ENCODE peak calls at places on chromosome 1, in ten cellular contexts. B, N, E, S, M, C, T, F, L and Y are unnamed samples.

GRCh38 chr1:54095543-54096286 is 42.3 kb downstream of the TCEANC2 start:
- DNase-seq in T (no peak), F (no peak), E (peak; percentile 46), L (no peak), N (no peak), C (no peak), S (no peak), M (no peak), B (no peak), Y (no peak)

GRCh38 chr1:160664573-160665051 is 17.8 kb upstream of the SLAMF1 start:
- DNase-seq in F (no peak), B (no peak), T (no peak), N (no peak), L (no peak), E (no peak), M (no peak), S (no peak), C (no peak), Y (no peak)

GRCh38 chr1:194705123-194705522 is 1518.7 kb upstream of the B3GALT2 start:
- DNase-seq in B (no peak), F (no peak), E (no peak), N (no peak), C (no peak), M (no peak), T (no peak), L (no peak), S (no peak), Y (no peak)

GRCh38 chr1:173870252-173871075 is 2.3 kb downstream of the ZBTB37 start:
- DNase-seq in N (peak; percentile 73), L (no peak), S (no peak), E (peak; percentile 19), B (no peak), C (no peak), M (no peak), F (no peak), T (no peak), Y (no peak)

GRCh38 chr1:192809286-192810252 is 730 bp downstream of the RGS2 start:
- DNase-seq in C (peak; percentile 26), N (no peak), T (peak; percentile 38), B (peak; percentile 45), F (peak; percentile 52), L (peak; percentile 69), S (no peak), E (peak; percentile 18), M (peak; percentile 44), Y (no peak)

GRCh38 chr1:41305576-41306365 is 55.5 kb upstream of the FOXO6 start:
- DNase-seq in E (no peak), S (no peak), C (no peak), M (no peak), N (no peak), T (no peak), B (no peak), F (no peak), L (no peak), Y (no peak)

GRCh38 chr1:54926955-54927354 is 40.0 kb upstream of the DHCR24 start:
- DNase-seq in E (no peak), B (no peak), L (no peak), N (no peak), S (no peak), T (no peak), F (no peak), M (no peak), C (no peak), Y (no peak)

GRCh38 chr1:53550201-53550741 is 91.1 kb downstream of the DMRTB1 start:
- DNase-seq in M (peak; percentile 28), F (peak; percentile 6), S (no peak), C (no peak), T (no peak), L (no peak), E (no peak), N (no peak), B (no peak), Y (peak; percentile 17)

GRCh38 chr1:39196244-39197215 is 8.0 kb upstream of the MACF1 start:
- DNase-seq in C (peak; percentile 21), N (peak; percentile 77), F (no peak), E (peak; percentile 76), L (peak; percentile 66), T (peak; percentile 42), M (no peak), B (no peak), S (no peak), Y (no peak)

GRCh38 chr1:160219062-160219929 is 14.1 kb downstream of the PEA15 start:
- DNase-seq in M (peak; percentile 53), T (no peak), N (peak; percentile 61), L (peak; percentile 80), F (peak; percentile 54), S (peak; percentile 55), E (no peak), C (peak; percentile 69), B (peak; percentile 57), Y (no peak)

GRCh38 chr1:114315601-114316000 is 161.9 kb upstream of the SYT6 start:
- DNase-seq in L (peak; percentile 29), S (no peak), N (no peak), C (no peak), B (no peak), F (no peak), E (no peak), T (no peak), M (no peak), Y (no peak)